ENCODE peak calls at places on chromosome 6, in nine cellular contexts. E is memory B cell; G is HS-27A; F is stimulated activated CD4-positive, alpha-beta T cell treated with anti-CD3 and anti-CD28 coated beads, Interleukin-4, amount 100 ng/mL, for 48 hours; J is GM23338; W is pulmonary artery endothelial cell; T is cardiac muscle cell; X is SIG-M5; Y is iris pigment epithelial cell. M is an unnamed sample.

GRCh38 chr6:19538086-19538485 is 299.1 kb upstream of the ID4 start:
- DNase-seq in E (no peak), G (no peak), F (no peak), J (peak), W (no peak), T (no peak), X (no peak), Y (no peak), M (no peak)

GRCh38 chr6:65707134-65707826 is at the start of gene EYS:
- DNase-seq in E (no peak), G (no peak), F (no peak), J (peak), W (no peak), T (no peak), X (no peak), Y (no peak), M (no peak)

GRCh38 chr6:45032426-45032825 is 295.7 kb upstream of the RUNX2 start:
- DNase-seq in E (no peak), G (no peak), F (no peak), J (no peak), W (no peak), T (no peak), X (no peak), Y (no peak), M (no peak)

GRCh38 chr6:156952401-156952800 is 175.2 kb downstream of the ARID1B start:
- DNase-seq in E (no peak), G (no peak), F (no peak), J (no peak), W (no peak), T (no peak), X (no peak), Y (no peak), M (no peak)

GRCh38 chr6:121733216-121733615 is 297.8 kb downstream of the GJA1 start:
- DNase-seq in E (no peak), G (no peak), F (no peak), J (no peak), W (no peak), T (peak), X (no peak), Y (peak), M (no peak)

GRCh38 chr6:147774856-147775255 is 266.4 kb downstream of the SAMD5 start:
- DNase-seq in E (no peak), G (no peak), F (no peak), J (peak), W (no peak), T (peak), X (no peak), Y (no peak), M (no peak)

GRCh38 chr6:128208078-128208477 is 307.2 kb upstream of the THEMIS start:
- DNase-seq in E (no peak), G (peak), F (no peak), J (no peak), W (no peak), T (peak), X (no peak), Y (peak), M (no peak)

GRCh38 chr6:130466744-130467052 is 100.9 kb downstream of the TMEM200A start:
- DNase-seq in E (no peak), G (no peak), F (no peak), J (peak), W (no peak), T (no peak), X (no peak), Y (peak), M (no peak)

GRCh38 chr6:18388942-18389341 is 1.8 kb downstream of the RNF144B start:
- DNase-seq in E (no peak), G (peak), F (no peak), J (peak), W (no peak), T (peak), X (no peak), Y (peak), M (peak)

GRCh38 chr6:131982740-131983259 is 31.6 kb upstream of the CCN2 start:
- DNase-seq in E (no peak), G (peak), F (no peak), J (no peak), W (no peak), T (peak), X (no peak), Y (peak), M (no peak)

GRCh38 chr6:16769131-16769985 is 8.1 kb upstream of the ATXN1 start:
- DNase-seq in E (no peak), G (peak), F (peak), J (peak), W (peak), T (peak), X (peak), Y (peak), M (no peak)

GRCh38 chr6:139762587-139763031 is 388.2 kb upstream of the CITED2 start:
- DNase-seq in E (no peak), G (no peak), F (no peak), J (no peak), W (no peak), T (peak), X (peak), Y (peak), M (no peak)

GRCh38 chr6:16391451-16391912 is 153.1 kb downstream of the GMPR start:
- DNase-seq in E (no peak), G (no peak), F (no peak), J (no peak), W (no peak), T (peak), X (no peak), Y (peak), M (no peak)

GRCh38 chr6:147126618-147127022 is 77.6 kb upstream of the STXBP5 start:
- DNase-seq in E (no peak), G (no peak), F (no peak), J (peak), W (no peak), T (no peak), X (no peak), Y (peak), M (no peak)

GRCh38 chr6:37187321-37188022 is 17.5 kb downstream of the PIM1 start:
- DNase-seq in E (no peak), G (no peak), F (no peak), J (no peak), W (no peak), T (no peak), X (no peak), Y (no peak), M (no peak)

GRCh38 chr6:7745942-7746341 is 20.0 kb downstream of the BMP6 start:
- DNase-seq in E (no peak), G (no peak), F (no peak), J (peak), W (no peak), T (no peak), X (no peak), Y (no peak), M (no peak)

GRCh38 chr6:148969679-148970078 is 222.8 kb downstream of the UST start:
- DNase-seq in E (no peak), G (no peak), F (no peak), J (peak), W (no peak), T (peak), X (no peak), Y (peak), M (no peak)

GRCh38 chr6:31572041-31572911 is at the start of gene LTA:
- DNase-seq in E (peak), G (no peak), F (peak), J (no peak), W (no peak), T (no peak), X (no peak), Y (no peak), M (no peak)

GRCh38 chr6:56517155-56517745 is 125.4 kb downstream of the DST start:
- DNase-seq in E (no peak), G (no peak), F (no peak), J (no peak), W (no peak), T (peak), X (no peak), Y (peak), M (no peak)

GRCh38 chr6:155245871-155246270 is 17.9 kb upstream of the CLDN20 start:
- DNase-seq in E (no peak), G (peak), F (no peak), J (no peak), W (no peak), T (no peak), X (no peak), Y (peak), M (no peak)

GRCh38 chr6:156795825-156796224 is 18.6 kb downstream of the ARID1B start:
- DNase-seq in E (no peak), G (no peak), F (no peak), J (no peak), W (no peak), T (no peak), X (no peak), Y (no peak), M (no peak)

GRCh38 chr6:42338573-42339218 is 113.0 kb downstream of the TRERF1 start:
- DNase-seq in E (no peak), G (peak), F (no peak), J (no peak), W (peak), T (peak), X (no peak), Y (peak), M (peak)

GRCh38 chr6:136146130-136146529 is 104.0 kb downstream of the MTFR2 start:
- DNase-seq in E (no peak), G (no peak), F (no peak), J (no peak), W (no peak), T (peak), X (no peak), Y (peak), M (no peak)

GRCh38 chr6:90274481-90275030 is 22.1 kb downstream of the BACH2 start:
- DNase-seq in E (peak), G (no peak), F (peak), J (peak), W (no peak), T (no peak), X (no peak), Y (no peak), M (no peak)

M was measured in Panc1.